ENCODE peak calls at places on chromosomes 7 and 10, in seven cellular contexts. D, Y, T, M, V, S and W are unnamed samples.

GRCh38 chr10:7007575-7008190 is 403.2 kb downstream of the SFMBT2 start:
- DNase-seq in T (no peak), Y (no peak), M (no peak), D (no peak), V (no peak), S (no peak), W (no peak)

GRCh38 chr10:118960166-118961090 is 69.1 kb upstream of the NANOS1 start:
- DNase-seq in D (no peak), Y (no peak), S (no peak), T (no peak), V (no peak), M (no peak), W (no peak)

GRCh38 chr10:99964791-99965190 is 45.0 kb downstream of the DNMBP start:
- DNase-seq in S (no peak), M (no peak), D (no peak), V (no peak), Y (no peak), T (peak), W (no peak)

GRCh38 chr7:2698581-2699288 is 10.7 kb downstream of the AMZ1 start:
- DNase-seq in V (no peak), S (peak), Y (no peak), D (no peak), T (no peak), M (no peak), W (peak)

GRCh38 chr10:131086094-131086493 is 225.4 kb downstream of the TCERG1L start:
- DNase-seq in S (no peak), V (no peak), Y (no peak), D (no peak), M (no peak), T (no peak), W (no peak)

GRCh38 chr7:91089382-91089963 is 174.8 kb upstream of the FZD1 start:
- DNase-seq in M (peak), V (peak), T (peak), D (peak), Y (no peak), S (no peak), W (no peak)

GRCh38 chr10:50431118-50431517 is 179.8 kb upstream of the ASAH2 start:
- DNase-seq in S (no peak), D (no peak), M (no peak), Y (no peak), V (no peak), T (no peak), W (no peak)

GRCh38 chr10:132470306-132471124 is 67.1 kb upstream of the INPP5A start:
- DNase-seq in V (no peak), Y (no peak), S (no peak), D (no peak), M (no peak), T (peak), W (no peak)

GRCh38 chr7:149734514-149735075 is 38.8 kb downstream of the ZNF467 start:
- DNase-seq in V (no peak), T (no peak), Y (no peak), S (no peak), M (no peak), D (no peak), W (no peak)